ENCODE peak calls at places on chromosome 1, in six cellular contexts. One of them, this sample, is unnamed.

GRCh38 chr1:192538407-192539311 is 36.9 kb upstream of the RGS1 start:
- DNase-seq in foreskin fibroblast: peak
- DNase-seq in AG09319: no peak
- DNase-seq in HFF-Myc: no peak
- DNase-seq in adrenal gland: no peak
- DNase-seq in ovary: no peak
- DNase-seq in this sample: no peak

GRCh38 chr1:203692565-203693470 is 66.2 kb downstream of the ATP2B4 start:
- DNase-seq in HFF-Myc: peak
- DNase-seq in AG09319: peak
- DNase-seq in adrenal gland: peak
- DNase-seq in foreskin fibroblast: peak
- DNase-seq in ovary: peak
- DNase-seq in this sample: no peak

GRCh38 chr1:176639136-176639535 is 176.2 kb downstream of the PAPPA2 start:
- DNase-seq in AG09319: no peak
- DNase-seq in foreskin fibroblast: no peak
- DNase-seq in adrenal gland: no peak
- DNase-seq in ovary: no peak
- DNase-seq in HFF-Myc: no peak
- DNase-seq in this sample: no peak

GRCh38 chr1:111745670-111746613 is 6.7 kb upstream of the INKA2 start:
- DNase-seq in AG09319: no peak
- DNase-seq in foreskin fibroblast: peak
- DNase-seq in adrenal gland: no peak
- DNase-seq in ovary: no peak
- DNase-seq in HFF-Myc: no peak
- DNase-seq in this sample: no peak

GRCh38 chr1:238088891-238089290 is 198.2 kb upstream of the ZP4 start:
- DNase-seq in ovary: no peak
- DNase-seq in foreskin fibroblast: no peak
- DNase-seq in HFF-Myc: no peak
- DNase-seq in adrenal gland: no peak
- DNase-seq in AG09319: no peak
- DNase-seq in this sample: no peak

GRCh38 chr1:93588206-93588605 is 93.4 kb downstream of the BCAR3 start:
- DNase-seq in AG09319: no peak
- DNase-seq in ovary: no peak
- DNase-seq in HFF-Myc: no peak
- DNase-seq in foreskin fibroblast: no peak
- DNase-seq in adrenal gland: no peak
- DNase-seq in this sample: no peak

GRCh38 chr1:170664828-170665617 is 1.1 kb downstream of the PRRX1 start:
- DNase-seq in AG09319: no peak
- DNase-seq in HFF-Myc: no peak
- DNase-seq in adrenal gland: peak
- DNase-seq in ovary: peak
- DNase-seq in foreskin fibroblast: peak
- DNase-seq in this sample: no peak

GRCh38 chr1:177969825-177970371 is at the start of gene SEC16B:
- DNase-seq in foreskin fibroblast: no peak
- DNase-seq in ovary: no peak
- DNase-seq in HFF-Myc: no peak
- DNase-seq in adrenal gland: no peak
- DNase-seq in AG09319: no peak
- DNase-seq in this sample: no peak

GRCh38 chr1:20184997-20185833 is 681 bp upstream of the UBXN10 start:
- DNase-seq in ovary: no peak
- DNase-seq in HFF-Myc: no peak
- DNase-seq in foreskin fibroblast: no peak
- DNase-seq in adrenal gland: no peak
- DNase-seq in AG09319: no peak
- DNase-seq in this sample: no peak

GRCh38 chr1:111490220-111490619 is 13.2 kb downstream of the ADORA3 start:
- DNase-seq in HFF-Myc: no peak
- DNase-seq in AG09319: no peak
- DNase-seq in adrenal gland: no peak
- DNase-seq in ovary: no peak
- DNase-seq in foreskin fibroblast: no peak
- DNase-seq in this sample: no peak

GRCh38 chr1:44012941-44013609 is 18.2 kb downstream of the SLC6A9 start:
- DNase-seq in AG09319: no peak
- DNase-seq in HFF-Myc: no peak
- DNase-seq in foreskin fibroblast: no peak
- DNase-seq in ovary: no peak
- DNase-seq in adrenal gland: no peak
- DNase-seq in this sample: no peak

DNA sequence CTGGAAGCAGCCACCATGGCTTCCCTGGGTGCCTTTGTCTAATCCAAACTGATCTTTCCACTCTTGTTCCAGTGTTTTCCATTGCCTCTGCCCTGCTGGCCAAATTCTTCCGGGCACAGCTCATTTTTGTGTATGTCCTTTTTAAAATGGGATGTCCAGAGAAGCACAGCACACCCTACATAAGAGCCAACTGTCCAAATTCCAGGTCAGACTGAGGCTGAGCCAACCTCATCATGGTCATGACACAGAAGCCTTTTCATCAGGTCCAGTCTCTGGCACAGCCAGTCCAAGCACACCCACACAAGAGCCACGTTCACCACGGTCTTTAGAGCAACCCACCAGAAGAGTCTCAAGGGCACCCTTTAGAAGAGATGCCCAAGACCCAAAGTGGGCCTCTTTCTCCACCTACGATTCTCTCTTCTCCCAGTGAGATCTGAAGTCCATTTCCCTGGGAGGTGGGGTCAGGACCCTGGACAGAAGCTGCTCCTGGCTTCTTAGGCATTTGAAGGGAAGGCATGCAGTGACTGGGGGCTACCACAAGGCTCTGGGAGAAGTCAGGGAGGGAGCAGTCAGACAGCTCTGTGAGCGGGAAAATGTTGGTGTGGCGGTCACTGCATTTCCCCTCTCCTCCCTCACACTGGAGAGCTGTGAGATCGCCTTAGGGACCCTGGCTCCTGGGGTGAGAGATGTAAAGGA is 53.2 kb downstream of the SYT2 start:
- DNase-seq in ovary: no peak
- DNase-seq in AG09319: no peak
- DNase-seq in foreskin fibroblast: peak
- DNase-seq in HFF-Myc: peak
- DNase-seq in adrenal gland: no peak
- DNase-seq in this sample: no peak
- TF ChIP-seq CTCF in ovary: no peak
- TF ChIP-seq CTCF in AG09319: no peak
- TF ChIP-seq CTCF in foreskin fibroblast: no peak
- TF ChIP-seq CTCF in HFF-Myc: peak
- TF ChIP-seq CTCF in adrenal gland: no peak
- TF ChIP-seq CTCF in this sample: peak

DNA sequence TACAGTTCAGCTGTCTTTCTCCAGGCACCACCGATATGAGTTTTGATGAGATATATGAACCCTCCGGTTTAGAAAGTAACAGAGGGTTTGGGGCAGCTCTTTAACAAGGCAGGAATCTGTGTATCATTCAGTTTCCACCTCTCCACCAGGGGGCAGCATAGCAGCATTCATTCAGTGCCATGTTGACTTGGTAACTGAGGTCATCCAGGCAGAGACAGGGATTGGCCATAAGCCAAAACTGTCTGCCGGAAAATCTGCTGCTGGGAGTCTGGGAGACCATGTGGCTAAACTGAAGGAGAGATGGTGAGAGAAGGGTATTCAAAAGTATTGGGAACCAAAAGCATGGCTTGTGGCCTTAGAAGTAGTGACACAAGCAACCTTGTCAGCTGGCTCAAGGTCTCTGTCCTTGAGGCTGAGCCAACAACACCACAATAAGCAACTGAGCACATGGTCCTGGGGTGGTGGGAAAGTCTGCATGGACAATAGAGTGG is 98.5 kb downstream of the LMX1A start:
- DNase-seq in adrenal gland: peak
- DNase-seq in HFF-Myc: peak
- DNase-seq in foreskin fibroblast: peak
- DNase-seq in ovary: peak
- DNase-seq in AG09319: peak
- DNase-seq in this sample: peak
- TF ChIP-seq CTCF in adrenal gland: peak
- TF ChIP-seq CTCF in HFF-Myc: peak
- TF ChIP-seq CTCF in foreskin fibroblast: peak
- TF ChIP-seq CTCF in ovary: no peak
- TF ChIP-seq CTCF in AG09319: peak
- TF ChIP-seq CTCF in this sample: peak

GRCh38 chr1:224733021-224733911 is 117.1 kb downstream of the CNIH3 start:
- DNase-seq in foreskin fibroblast: peak
- DNase-seq in adrenal gland: peak
- DNase-seq in HFF-Myc: no peak
- DNase-seq in AG09319: no peak
- DNase-seq in ovary: no peak
- DNase-seq in this sample: no peak

GRCh38 chr1:224736619-224737352 is 120.7 kb downstream of the CNIH3 start:
- DNase-seq in adrenal gland: no peak
- DNase-seq in HFF-Myc: no peak
- DNase-seq in AG09319: peak
- DNase-seq in ovary: no peak
- DNase-seq in foreskin fibroblast: peak
- DNase-seq in this sample: no peak

GRCh38 chr1:224735159-224735558 is 119.0 kb downstream of the CNIH3 start:
- DNase-seq in AG09319: no peak
- DNase-seq in HFF-Myc: no peak
- DNase-seq in adrenal gland: no peak
- DNase-seq in foreskin fibroblast: no peak
- DNase-seq in ovary: no peak
- DNase-seq in this sample: no peak

GRCh38 chr1:224732367-224733006 is 116.4 kb downstream of the CNIH3 start:
- DNase-seq in foreskin fibroblast: no peak
- DNase-seq in adrenal gland: no peak
- DNase-seq in HFF-Myc: no peak
- DNase-seq in AG09319: no peak
- DNase-seq in ovary: no peak
- DNase-seq in this sample: no peak

DNA sequence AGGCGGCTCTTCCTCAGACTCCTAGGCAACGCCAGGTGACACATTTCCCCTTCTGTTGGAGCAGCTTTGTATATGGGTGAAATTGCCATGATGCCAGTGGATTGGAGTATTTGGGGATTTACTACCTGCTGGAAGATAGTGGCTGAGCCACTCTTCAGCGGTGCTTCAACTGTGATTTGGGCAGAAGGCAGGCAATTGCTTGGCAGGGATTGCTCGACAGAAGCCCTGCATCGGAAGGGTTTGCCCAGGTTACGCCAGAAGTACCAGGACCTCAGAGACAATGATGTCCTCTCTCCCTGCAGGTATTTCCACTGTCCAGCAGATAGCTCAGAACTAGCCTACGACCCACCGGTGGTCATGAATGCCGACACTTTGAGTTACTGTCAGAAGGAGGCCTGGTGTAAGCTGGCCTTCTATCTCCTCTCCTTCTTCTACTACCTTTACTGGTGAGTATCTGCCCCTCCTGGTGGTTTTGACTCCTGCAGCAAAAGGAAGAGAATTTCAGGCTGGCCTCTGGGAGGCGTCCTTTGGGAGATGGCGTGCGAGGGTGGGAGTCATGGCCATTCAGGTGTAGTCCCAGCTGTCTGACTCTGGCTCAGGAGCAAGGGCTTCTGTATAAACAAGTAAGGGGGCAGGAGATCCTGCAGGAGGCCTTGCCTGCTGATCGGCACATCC is 118.3 kb downstream of the CNIH3 start:
- DNase-seq in adrenal gland: no peak
- DNase-seq in HFF-Myc: no peak
- DNase-seq in foreskin fibroblast: no peak
- DNase-seq in AG09319: no peak
- DNase-seq in ovary: no peak
- DNase-seq in this sample: no peak
- TF ChIP-seq CTCF in adrenal gland: no peak
- TF ChIP-seq CTCF in HFF-Myc: no peak
- TF ChIP-seq CTCF in foreskin fibroblast: no peak
- TF ChIP-seq CTCF in AG09319: no peak
- TF ChIP-seq CTCF in ovary: no peak
- TF ChIP-seq CTCF in this sample: peak

GRCh38 chr1:225442156-225442555 is 14.3 kb upstream of the LBR start:
- DNase-seq in adrenal gland: no peak
- DNase-seq in foreskin fibroblast: no peak
- DNase-seq in HFF-Myc: no peak
- DNase-seq in AG09319: no peak
- DNase-seq in ovary: no peak
- DNase-seq in this sample: no peak
- TF ChIP-seq CTCF in adrenal gland: no peak
- TF ChIP-seq CTCF in foreskin fibroblast: no peak
- TF ChIP-seq CTCF in HFF-Myc: no peak
- TF ChIP-seq CTCF in AG09319: no peak
- TF ChIP-seq CTCF in ovary: no peak
- TF ChIP-seq CTCF in this sample: no peak

GRCh38 chr1:185719021-185719420 is 15.2 kb upstream of the HMCN1 start:
- DNase-seq in AG09319: peak
- DNase-seq in HFF-Myc: peak
- DNase-seq in ovary: no peak
- DNase-seq in foreskin fibroblast: peak
- DNase-seq in adrenal gland: peak
- DNase-seq in this sample: no peak
- TF ChIP-seq CTCF in AG09319: peak
- TF ChIP-seq CTCF in HFF-Myc: peak
- TF ChIP-seq CTCF in ovary: no peak
- TF ChIP-seq CTCF in foreskin fibroblast: peak
- TF ChIP-seq CTCF in adrenal gland: no peak
- TF ChIP-seq CTCF in this sample: no peak

GRCh38 chr1:147384805-147385204 is 142.3 kb downstream of the CHD1L start:
- DNase-seq in HFF-Myc: no peak
- DNase-seq in ovary: no peak
- DNase-seq in adrenal gland: no peak
- DNase-seq in foreskin fibroblast: no peak
- DNase-seq in AG09319: no peak
- DNase-seq in this sample: no peak

GRCh38 chr1:147391114-147391513 is 148.6 kb downstream of the CHD1L start:
- DNase-seq in HFF-Myc: no peak
- DNase-seq in AG09319: no peak
- DNase-seq in adrenal gland: no peak
- DNase-seq in ovary: no peak
- DNase-seq in foreskin fibroblast: no peak
- DNase-seq in this sample: no peak

GRCh38 chr1:147388969-147389368 is 146.5 kb downstream of the CHD1L start:
- DNase-seq in adrenal gland: no peak
- DNase-seq in ovary: no peak
- DNase-seq in AG09319: no peak
- DNase-seq in foreskin fibroblast: no peak
- DNase-seq in HFF-Myc: no peak
- DNase-seq in this sample: no peak

GRCh38 chr1:147390185-147390542 is 147.7 kb downstream of the CHD1L start:
- DNase-seq in AG09319: no peak
- DNase-seq in ovary: no peak
- DNase-seq in HFF-Myc: no peak
- DNase-seq in adrenal gland: no peak
- DNase-seq in foreskin fibroblast: no peak
- DNase-seq in this sample: no peak

GRCh38 chr1:147389532-147390184 is 147.2 kb downstream of the CHD1L start:
- DNase-seq in ovary: no peak
- DNase-seq in AG09319: peak
- DNase-seq in foreskin fibroblast: peak
- DNase-seq in HFF-Myc: peak
- DNase-seq in adrenal gland: peak
- DNase-seq in this sample: no peak
- TF ChIP-seq CTCF in ovary: no peak
- TF ChIP-seq CTCF in AG09319: peak
- TF ChIP-seq CTCF in foreskin fibroblast: peak
- TF ChIP-seq CTCF in HFF-Myc: peak
- TF ChIP-seq CTCF in adrenal gland: peak
- TF ChIP-seq CTCF in this sample: peak

GRCh38 chr1:207902566-207902965 is 8.4 kb downstream of the CD34 start:
- DNase-seq in ovary: peak
- DNase-seq in AG09319: no peak
- DNase-seq in HFF-Myc: no peak
- DNase-seq in foreskin fibroblast: no peak
- DNase-seq in adrenal gland: no peak
- DNase-seq in this sample: no peak
- TF ChIP-seq CTCF in ovary: no peak
- TF ChIP-seq CTCF in AG09319: no peak
- TF ChIP-seq CTCF in HFF-Myc: no peak
- TF ChIP-seq CTCF in foreskin fibroblast: no peak
- TF ChIP-seq CTCF in adrenal gland: no peak
- TF ChIP-seq CTCF in this sample: no peak

This sample was measured in type B pancreatic cell.